ENCODE peak calls at places on chromosome 1, in four cellular contexts. One of them, this sample, is unnamed.

GRCh38 chr1:64508521-64509096 is 38.7 kb downstream of the CACHD1 start:
- DNase-seq in astrocyte: no peak
- DNase-seq in A549: no peak
- DNase-seq in GM13976: no peak
- DNase-seq in this sample: no peak

GRCh38 chr1:117017062-117017461 is 15.5 kb downstream of the CD101 start:
- DNase-seq in astrocyte: no peak
- DNase-seq in A549: no peak
- DNase-seq in GM13976: no peak
- DNase-seq in this sample: no peak

GRCh38 chr1:98661544-98662353 is at the start of gene SNX7:
- DNase-seq in GM13976: peak
- DNase-seq in A549: peak
- DNase-seq in astrocyte: peak
- DNase-seq in this sample: no peak

GRCh38 chr1:36570016-36570415 is 87.3 kb upstream of the CSF3R start:
- DNase-seq in astrocyte: no peak
- DNase-seq in A549: no peak
- DNase-seq in GM13976: no peak
- DNase-seq in this sample: no peak

GRCh38 chr1:147785794-147786506 is 25.5 kb upstream of the GJA5 start:
- DNase-seq in astrocyte: peak
- DNase-seq in A549: no peak
- DNase-seq in GM13976: no peak
- DNase-seq in this sample: no peak

GRCh38 chr1:183074215-183074614 is 51.0 kb downstream of the LAMC1 start:
- DNase-seq in astrocyte: no peak
- DNase-seq in GM13976: no peak
- DNase-seq in A549: no peak
- DNase-seq in this sample: no peak

GRCh38 chr1:155977607-155978324 is 581 bp downstream of the ARHGEF2 start:
- DNase-seq in astrocyte: no peak
- DNase-seq in A549: peak
- DNase-seq in GM13976: peak
- DNase-seq in this sample: no peak

GRCh38 chr1:8966606-8967005 is 20.9 kb downstream of the CA6 start:
- DNase-seq in GM13976: no peak
- DNase-seq in A549: no peak
- DNase-seq in astrocyte: no peak
- DNase-seq in this sample: no peak

GRCh38 chr1:239733995-239734394 is 347.6 kb downstream of the CHRM3 start:
- DNase-seq in astrocyte: no peak
- DNase-seq in A549: no peak
- DNase-seq in GM13976: no peak
- DNase-seq in this sample: no peak

GRCh38 chr1:229640455-229640854 is 14.4 kb downstream of the URB2 start:
- DNase-seq in astrocyte: no peak
- DNase-seq in GM13976: no peak
- DNase-seq in A549: no peak
- DNase-seq in this sample: no peak

GRCh38 chr1:248800459-248800858 is 25.3 kb downstream of the SH3BP5L start:
- DNase-seq in A549: no peak
- DNase-seq in astrocyte: no peak
- DNase-seq in GM13976: no peak
- DNase-seq in this sample: no peak

GRCh38 chr1:196649990-196650389 is 1.9 kb upstream of the CFH start:
- DNase-seq in GM13976: no peak
- DNase-seq in astrocyte: no peak
- DNase-seq in A549: no peak
- DNase-seq in this sample: no peak

DNA sequence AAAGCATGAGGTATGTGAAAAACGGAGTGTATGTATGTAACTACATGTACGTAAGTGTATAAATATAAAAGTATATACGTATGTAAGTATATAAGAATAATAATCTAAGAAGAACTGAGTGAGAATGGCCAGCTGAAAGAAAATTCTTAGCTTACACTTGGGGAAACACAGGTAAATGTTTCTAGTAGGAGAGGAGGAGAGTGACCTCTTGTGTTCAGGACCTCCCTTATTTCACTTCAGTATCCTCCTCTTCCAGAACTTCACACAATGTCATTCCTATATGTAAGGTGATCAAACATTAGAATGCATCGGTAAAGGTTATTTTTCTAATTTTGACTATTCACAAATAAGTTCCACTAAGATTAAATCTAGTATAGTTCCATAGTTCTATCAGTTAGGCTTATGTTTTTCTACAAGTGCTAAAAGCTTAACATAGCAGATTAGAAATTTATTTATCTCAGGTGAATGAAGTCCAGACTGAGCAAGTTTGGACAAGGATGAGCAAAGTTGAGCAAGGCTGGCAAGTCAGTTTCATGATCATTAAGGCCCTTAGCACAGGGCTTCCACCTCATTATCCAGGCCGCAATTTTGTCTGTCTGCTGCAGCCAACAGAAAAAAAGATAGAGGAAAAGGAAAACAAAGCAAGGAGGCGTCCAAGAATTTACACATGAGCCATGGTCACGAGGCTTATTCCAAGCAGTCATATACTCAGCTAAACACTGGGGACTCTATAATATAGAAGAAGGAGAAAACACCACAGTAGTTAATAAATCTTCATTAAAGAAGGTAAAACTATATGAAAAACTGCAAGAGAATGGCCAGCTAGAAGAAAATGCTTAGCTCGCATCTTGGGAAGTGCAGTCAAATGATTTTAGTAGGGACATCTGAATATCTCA is 7.1 kb upstream of the MROH9 start:
- DNase-seq in GM13976: no peak
- DNase-seq in A549: peak
- DNase-seq in astrocyte: peak
- DNase-seq in this sample: no peak
- TF ChIP-seq CTCF in GM13976: no peak
- TF ChIP-seq CTCF in A549: no peak
- TF ChIP-seq CTCF in astrocyte: no peak
- TF ChIP-seq CTCF in this sample: no peak

GRCh38 chr1:210400043-210400840 is 71.5 kb downstream of the HHAT start:
- DNase-seq in astrocyte: peak
- DNase-seq in A549: peak
- DNase-seq in GM13976: peak
- DNase-seq in this sample: peak
- TF ChIP-seq CTCF in astrocyte: peak
- TF ChIP-seq CTCF in A549: peak
- TF ChIP-seq CTCF in GM13976: peak
- TF ChIP-seq CTCF in this sample: peak

GRCh38 chr1:17919525-17920439 is 164.6 kb downstream of the ACTL8 start:
- DNase-seq in GM13976: peak
- DNase-seq in A549: peak
- DNase-seq in astrocyte: peak
- DNase-seq in this sample: no peak
- TF ChIP-seq CTCF in GM13976: no peak
- TF ChIP-seq CTCF in A549: peak
- TF ChIP-seq CTCF in astrocyte: no peak
- TF ChIP-seq CTCF in this sample: no peak

GRCh38 chr1:154465621-154466020 is 36.4 kb upstream of the TDRD10 start:
- DNase-seq in A549: no peak
- DNase-seq in astrocyte: no peak
- DNase-seq in GM13976: no peak
- DNase-seq in this sample: no peak

GRCh38 chr1:154466136-154466665 is 35.8 kb upstream of the TDRD10 start:
- DNase-seq in A549: no peak
- DNase-seq in GM13976: no peak
- DNase-seq in astrocyte: no peak
- DNase-seq in this sample: no peak

GRCh38 chr1:154467768-154468102 is 34.3 kb upstream of the TDRD10 start:
- DNase-seq in A549: no peak
- DNase-seq in GM13976: no peak
- DNase-seq in astrocyte: no peak
- DNase-seq in this sample: no peak

GRCh38 chr1:154468480-154469240 is 33.4 kb upstream of the TDRD10 start:
- DNase-seq in A549: no peak
- DNase-seq in astrocyte: no peak
- DNase-seq in GM13976: no peak
- DNase-seq in this sample: no peak

GRCh38 chr1:154466879-154467767 is 34.9 kb upstream of the TDRD10 start:
- DNase-seq in astrocyte: no peak
- DNase-seq in GM13976: peak
- DNase-seq in A549: no peak
- DNase-seq in this sample: no peak
- TF ChIP-seq CTCF in astrocyte: no peak
- TF ChIP-seq CTCF in GM13976: peak
- TF ChIP-seq CTCF in A549: peak
- TF ChIP-seq CTCF in this sample: no peak

GRCh38 chr1:94515548-94515947 is 26.0 kb downstream of the F3 start:
- DNase-seq in astrocyte: no peak
- DNase-seq in GM13976: no peak
- DNase-seq in A549: no peak
- DNase-seq in this sample: no peak

GRCh38 chr1:94514095-94514727 is 27.3 kb downstream of the F3 start:
- DNase-seq in GM13976: no peak
- DNase-seq in astrocyte: no peak
- DNase-seq in A549: peak
- DNase-seq in this sample: no peak
- TF ChIP-seq CTCF in GM13976: peak
- TF ChIP-seq CTCF in astrocyte: peak
- TF ChIP-seq CTCF in A549: peak
- TF ChIP-seq CTCF in this sample: peak

GRCh38 chr1:179296831-179297377 is 3.3 kb downstream of the SOAT1 start:
- DNase-seq in A549: no peak
- DNase-seq in GM13976: no peak
- DNase-seq in astrocyte: no peak
- DNase-seq in this sample: no peak

GRCh38 chr1:179288977-179289376 is 4.6 kb upstream of the SOAT1 start:
- DNase-seq in astrocyte: no peak
- DNase-seq in GM13976: no peak
- DNase-seq in A549: peak
- DNase-seq in this sample: no peak

GRCh38 chr1:179296356-179296755 is 2.8 kb downstream of the SOAT1 start:
- DNase-seq in astrocyte: no peak
- DNase-seq in GM13976: no peak
- DNase-seq in A549: no peak
- DNase-seq in this sample: no peak

GRCh38 chr1:179295356-179295755 is 1.8 kb downstream of the SOAT1 start:
- DNase-seq in astrocyte: no peak
- DNase-seq in A549: no peak
- DNase-seq in GM13976: peak
- DNase-seq in this sample: no peak

DNA sequence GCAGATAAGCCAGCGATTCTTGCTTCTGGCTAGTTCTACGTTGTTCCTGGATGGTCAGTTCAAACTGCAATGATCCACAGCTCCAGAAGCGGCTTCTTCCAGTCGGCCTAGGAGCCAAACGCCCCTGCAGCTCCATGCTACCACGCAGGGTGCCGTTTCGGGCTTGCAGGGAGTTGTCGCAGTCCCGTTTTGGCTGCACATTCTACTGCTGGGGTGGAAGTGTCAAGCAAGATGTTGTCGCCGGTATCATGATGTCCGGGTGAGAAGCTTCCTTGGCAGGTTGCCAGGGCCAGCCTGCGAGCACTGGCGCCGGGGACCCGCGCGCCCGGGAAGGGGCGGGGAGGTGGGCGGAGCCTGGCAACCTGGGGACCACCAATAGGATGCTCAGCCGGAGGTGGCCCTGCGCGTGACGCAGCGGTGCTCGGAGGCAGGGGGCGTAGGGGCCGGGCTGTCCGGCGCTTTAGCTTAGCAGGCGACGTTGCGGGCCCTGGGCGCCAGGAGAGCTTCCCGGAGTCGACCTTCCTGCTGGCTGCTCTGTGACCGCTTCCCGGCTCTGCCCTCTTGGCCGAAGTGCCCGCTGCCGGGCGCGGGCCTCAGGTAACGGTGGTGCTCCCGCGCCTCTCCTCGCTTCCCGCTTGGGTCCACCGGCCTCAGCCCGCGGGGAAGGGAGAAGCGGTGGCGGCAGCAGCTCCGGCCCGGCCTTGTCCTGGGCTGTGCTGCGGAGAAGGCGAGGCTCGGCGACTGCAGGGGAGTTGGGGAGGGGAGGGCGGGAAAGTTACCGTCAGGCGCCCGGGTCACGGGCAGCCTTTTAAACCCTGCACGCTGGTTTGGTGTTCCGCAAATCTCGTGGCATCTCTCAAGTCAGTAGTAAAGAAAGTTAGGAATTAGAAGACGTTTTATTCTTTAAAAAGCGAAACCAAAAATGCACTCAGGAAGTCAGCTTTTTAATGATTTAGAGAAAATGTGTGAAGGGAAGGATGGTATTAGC is at the start of gene SOAT1:
- DNase-seq in GM13976: peak
- DNase-seq in A549: peak
- DNase-seq in astrocyte: peak
- DNase-seq in this sample: peak
- TF ChIP-seq CTCF in GM13976: no peak
- TF ChIP-seq CTCF in A549: no peak
- TF ChIP-seq CTCF in astrocyte: no peak
- TF ChIP-seq CTCF in this sample: peak